ENCODE peak calls at places on chromosomes 1 and 21, in four cellular contexts. M, E, H and F are unnamed samples.

GRCh38 chr21:24896735-24897124 is 710.6 kb downstream of the MRPL39 start:
- DNase-seq in E (peak), M (no peak), H (no peak), F (no peak)

GRCh38 chr1:30304080-30304479 is 419.3 kb downstream of the MATN1 start:
- DNase-seq in H (no peak), E (no peak), M (no peak), F (no peak)

GRCh38 chr1:9691108-9691445 is 39.5 kb downstream of the PIK3CD start:
- DNase-seq in H (peak), E (no peak), M (no peak), F (no peak)

GRCh38 chr1:219322766-219323165 is 149.1 kb downstream of the LYPLAL1 start:
- DNase-seq in E (no peak), M (peak), H (peak), F (no peak)

GRCh38 chr1:109823543-109824348 is 60.0 kb upstream of the EPS8L3 start:
- DNase-seq in E (no peak), M (no peak), H (peak), F (no peak)

GRCh38 chr1:204232530-204232929 is 18.7 kb upstream of the GOLT1A start:
- DNase-seq in E (no peak), M (no peak), H (peak), F (no peak)

GRCh38 chr1:245673920-245674414 is 519.2 kb downstream of the KIF26B start:
- DNase-seq in H (no peak), M (peak), E (no peak), F (no peak)

GRCh38 chr21:25929859-25930520 is 195.2 kb downstream of the GABPA start:
- DNase-seq in M (peak), E (no peak), H (peak), F (no peak)

GRCh38 chr1:151067185-151067584 is 3.4 kb upstream of the GABPB2 start:
- DNase-seq in M (no peak), E (no peak), H (no peak), F (no peak)